ENCODE peak calls at places on chromosomes 1 and 21, in eight cellular contexts. One of them, this sample, is unnamed.

GRCh38 chr1:156684227-156684782 is 7.1 kb upstream of the NES start:
- DNase-seq in HFFc6: peak; percentile 77
- DNase-seq in stomach: no peak
- DNase-seq in mucosa of descending colon: no peak
- DNase-seq in HL-60: no peak
- DNase-seq in progenitor cell of endocrine pancreas: no peak
- DNase-seq in A549: no peak
- DNase-seq in cardiac muscle cell: peak; percentile 37
- DNase-seq in this sample: no peak

GRCh38 chr21:28884481-28884880 is 108.2 kb downstream of the LTN1 start:
- DNase-seq in progenitor cell of endocrine pancreas: no peak
- DNase-seq in mucosa of descending colon: no peak
- DNase-seq in stomach: no peak
- DNase-seq in HFFc6: no peak
- DNase-seq in HL-60: no peak
- DNase-seq in cardiac muscle cell: peak; percentile 35
- DNase-seq in A549: no peak
- DNase-seq in this sample: no peak

GRCh38 chr21:14074177-14074576 is 136.6 kb downstream of the LIPI start:
- DNase-seq in HL-60: no peak
- DNase-seq in HFFc6: no peak
- DNase-seq in A549: no peak
- DNase-seq in cardiac muscle cell: no peak
- DNase-seq in progenitor cell of endocrine pancreas: no peak
- DNase-seq in stomach: no peak
- DNase-seq in mucosa of descending colon: no peak
- DNase-seq in this sample: no peak

GRCh38 chr1:10761503-10762152 is 34.8 kb downstream of the CASZ1 start:
- DNase-seq in HL-60: no peak
- DNase-seq in A549: no peak
- DNase-seq in mucosa of descending colon: peak; percentile 79
- DNase-seq in cardiac muscle cell: no peak
- DNase-seq in progenitor cell of endocrine pancreas: no peak
- DNase-seq in HFFc6: no peak
- DNase-seq in stomach: peak; percentile 82
- DNase-seq in this sample: no peak

GRCh38 chr1:21924503-21925005 is 12.6 kb downstream of the HSPG2 start:
- DNase-seq in HFFc6: no peak
- DNase-seq in HL-60: no peak
- DNase-seq in A549: no peak
- DNase-seq in mucosa of descending colon: no peak
- DNase-seq in progenitor cell of endocrine pancreas: no peak
- DNase-seq in cardiac muscle cell: no peak
- DNase-seq in stomach: no peak
- DNase-seq in this sample: no peak

GRCh38 chr1:17527036-17527914 is 12.2 kb upstream of the ARHGEF10L start:
- DNase-seq in HFFc6: no peak
- DNase-seq in stomach: no peak
- DNase-seq in cardiac muscle cell: peak; percentile 53
- DNase-seq in HL-60: no peak
- DNase-seq in progenitor cell of endocrine pancreas: no peak
- DNase-seq in mucosa of descending colon: peak; percentile 70
- DNase-seq in A549: peak; percentile 19
- DNase-seq in this sample: no peak

GRCh38 chr1:1426961-1427934 is 6.2 kb upstream of the ANKRD65 start:
- DNase-seq in cardiac muscle cell: no peak
- DNase-seq in progenitor cell of endocrine pancreas: no peak
- DNase-seq in HFFc6: no peak
- DNase-seq in A549: peak; percentile 0
- DNase-seq in HL-60: no peak
- DNase-seq in mucosa of descending colon: peak; percentile 56
- DNase-seq in stomach: no peak
- DNase-seq in this sample: no peak

GRCh38 chr1:39979654-39980053 is 24.7 kb downstream of the MFSD2A start:
- DNase-seq in stomach: no peak
- DNase-seq in progenitor cell of endocrine pancreas: no peak
- DNase-seq in A549: no peak
- DNase-seq in cardiac muscle cell: no peak
- DNase-seq in HL-60: no peak
- DNase-seq in mucosa of descending colon: no peak
- DNase-seq in HFFc6: no peak
- DNase-seq in this sample: no peak

GRCh38 chr1:3463891-3464648 is 9.6 kb downstream of the ARHGEF16 start:
- DNase-seq in progenitor cell of endocrine pancreas: no peak
- DNase-seq in stomach: no peak
- DNase-seq in mucosa of descending colon: no peak
- DNase-seq in cardiac muscle cell: no peak
- DNase-seq in HFFc6: no peak
- DNase-seq in HL-60: no peak
- DNase-seq in A549: no peak
- DNase-seq in this sample: no peak

GRCh38 chr1:156121441-156121840 is 6.9 kb downstream of the LMNA start:
- DNase-seq in HL-60: no peak
- DNase-seq in stomach: no peak
- DNase-seq in A549: no peak
- DNase-seq in mucosa of descending colon: no peak
- DNase-seq in HFFc6: no peak
- DNase-seq in progenitor cell of endocrine pancreas: no peak
- DNase-seq in cardiac muscle cell: no peak
- DNase-seq in this sample: no peak

GRCh38 chr1:25795955-25796806 is 3.8 kb upstream of the SELENON start:
- DNase-seq in progenitor cell of endocrine pancreas: no peak
- DNase-seq in HL-60: no peak
- DNase-seq in cardiac muscle cell: no peak
- DNase-seq in HFFc6: no peak
- DNase-seq in A549: no peak
- DNase-seq in stomach: peak; percentile 70
- DNase-seq in mucosa of descending colon: no peak
- DNase-seq in this sample: no peak

GRCh38 chr1:31396633-31397351 is 16.2 kb upstream of the SERINC2 start:
- DNase-seq in cardiac muscle cell: peak; percentile 87
- DNase-seq in HFFc6: peak; percentile 97
- DNase-seq in HL-60: peak; percentile 80
- DNase-seq in stomach: no peak
- DNase-seq in progenitor cell of endocrine pancreas: no peak
- DNase-seq in mucosa of descending colon: no peak
- DNase-seq in A549: no peak
- DNase-seq in this sample: no peak
- TF ChIP-seq CTCF in cardiac muscle cell: peak; percentile 43
- TF ChIP-seq CTCF in HFFc6: peak; percentile 85
- TF ChIP-seq CTCF in HL-60: peak; percentile 25
- TF ChIP-seq CTCF in stomach: no peak
- TF ChIP-seq CTCF in progenitor cell of endocrine pancreas: peak; percentile 27
- TF ChIP-seq CTCF in mucosa of descending colon: no peak
- TF ChIP-seq CTCF in A549: peak; percentile 15
- TF ChIP-seq CTCF in this sample: no peak

GRCh38 chr21:42010507-42011493 is 640 bp upstream of the ZBTB21 start:
- DNase-seq in HFFc6: no peak
- DNase-seq in progenitor cell of endocrine pancreas: peak; percentile 31
- DNase-seq in stomach: no peak
- DNase-seq in mucosa of descending colon: peak; percentile 69
- DNase-seq in HL-60: no peak
- DNase-seq in cardiac muscle cell: peak; percentile 13
- DNase-seq in A549: no peak
- DNase-seq in this sample: no peak
- TF ChIP-seq CTCF in HFFc6: peak; percentile 45
- TF ChIP-seq CTCF in progenitor cell of endocrine pancreas: peak; percentile 19
- TF ChIP-seq CTCF in stomach: no peak
- TF ChIP-seq CTCF in mucosa of descending colon: no peak
- TF ChIP-seq CTCF in HL-60: no peak
- TF ChIP-seq CTCF in cardiac muscle cell: no peak
- TF ChIP-seq CTCF in A549: no peak
- TF ChIP-seq CTCF in this sample: no peak

GRCh38 chr1:112674986-112675727 is 698 bp downstream of the MOV10 start:
- DNase-seq in HFFc6: no peak
- DNase-seq in cardiac muscle cell: no peak
- DNase-seq in A549: no peak
- DNase-seq in HL-60: no peak
- DNase-seq in stomach: no peak
- DNase-seq in mucosa of descending colon: peak; percentile 68
- DNase-seq in progenitor cell of endocrine pancreas: peak; percentile 59
- DNase-seq in this sample: no peak
- TF ChIP-seq CTCF in HFFc6: peak; percentile 28
- TF ChIP-seq CTCF in cardiac muscle cell: no peak
- TF ChIP-seq CTCF in A549: peak; percentile 17
- TF ChIP-seq CTCF in HL-60: no peak
- TF ChIP-seq CTCF in stomach: peak; percentile 8
- TF ChIP-seq CTCF in mucosa of descending colon: no peak
- TF ChIP-seq CTCF in progenitor cell of endocrine pancreas: peak; percentile 34
- TF ChIP-seq CTCF in this sample: no peak

GRCh38 chr1:185929759-185930158 is 195.6 kb downstream of the HMCN1 start:
- DNase-seq in HL-60: no peak
- DNase-seq in stomach: no peak
- DNase-seq in HFFc6: no peak
- DNase-seq in cardiac muscle cell: no peak
- DNase-seq in progenitor cell of endocrine pancreas: no peak
- DNase-seq in mucosa of descending colon: no peak
- DNase-seq in A549: peak; percentile 12
- DNase-seq in this sample: no peak
- TF ChIP-seq CTCF in HL-60: no peak
- TF ChIP-seq CTCF in stomach: no peak
- TF ChIP-seq CTCF in HFFc6: no peak
- TF ChIP-seq CTCF in cardiac muscle cell: no peak
- TF ChIP-seq CTCF in progenitor cell of endocrine pancreas: no peak
- TF ChIP-seq CTCF in mucosa of descending colon: no peak
- TF ChIP-seq CTCF in A549: no peak
- TF ChIP-seq CTCF in this sample: no peak